ENCODE peak calls at places on chromosome X, in eight cellular contexts. Z is SK-N-SH, N is GM23338, S is K562, C is HepG2, L is HCT116, D is H1, R is GM12878. V is an unnamed sample.

GRCh38 chrX:153765138-153766079 is 1.4 kb downstream of the PLXNB3 start:
- DNase-seq in Z (peak; percentile 82), N (no peak), S (peak; percentile 75), C (peak; percentile 33), L (no peak), D (no peak), R (no peak), V (peak; percentile 52)

GRCh38 chrX:119008122-119008744 is 33.8 kb downstream of the LONRF3 start:
- DNase-seq in Z (peak; percentile 43), N (peak; percentile 49), S (peak; percentile 40), C (peak; percentile 6), L (no peak), D (no peak), R (no peak), V (peak; percentile 44)

GRCh38 chrX:37686348-37686736 is 751 bp downstream of the XK start:
- DNase-seq in Z (no peak), N (no peak), S (no peak), C (no peak), L (no peak), D (no peak), R (no peak), V (no peak)

GRCh38 chrX:22433292-22434070 is 160.8 kb downstream of the CBLL2 start:
- DNase-seq in Z (no peak), N (no peak), S (no peak), C (no peak), L (no peak), D (no peak), R (no peak), V (no peak)

GRCh38 chrX:48508400-48509244 is at the start of gene PORCN:
- DNase-seq in Z (peak; percentile 92), N (peak; percentile 79), S (peak; percentile 95), C (peak; percentile 35), L (no peak), D (no peak), R (peak; percentile 33), V (peak; percentile 60)

GRCh38 chrX:124211312-124211942 is 121.0 kb upstream of the TEX13D start:
- DNase-seq in Z (peak; percentile 17), N (peak; percentile 68), S (peak; percentile 17), C (peak; percentile 28), L (peak; percentile 8), D (no peak), R (no peak), V (peak; percentile 12)

GRCh38 chrX:25290132-25290531 is 274.4 kb upstream of the ARX start:
- DNase-seq in Z (peak; percentile 27), N (no peak), S (no peak), C (no peak), L (no peak), D (no peak), R (no peak), V (no peak)

GRCh38 chrX:21698274-21698673 is 40.1 kb upstream of the KLHL34 start:
- DNase-seq in Z (no peak), N (no peak), S (no peak), C (no peak), L (no peak), D (no peak), R (no peak), V (no peak)

GRCh38 chrX:102930990-102931756 is 5.9 kb upstream of the RAB40AL start:
- DNase-seq in Z (no peak), N (no peak), S (no peak), C (no peak), L (no peak), D (no peak), R (no peak), V (no peak)

GRCh38 chrX:17769701-17770269 is 32.5 kb downstream of the SCML1 start:
- DNase-seq in Z (no peak), N (no peak), S (no peak), C (no peak), L (no peak), D (no peak), R (no peak), V (no peak)

GRCh38 chrX:104310084-104310483 is 55.4 kb upstream of the ESX1 start:
- DNase-seq in Z (peak; percentile 7), N (no peak), S (no peak), C (no peak), L (no peak), D (no peak), R (no peak), V (peak; percentile 39)

GRCh38 chrX:16827225-16827624 is 41.0 kb downstream of the TXLNG start:
- DNase-seq in Z (no peak), N (no peak), S (no peak), C (no peak), L (no peak), D (no peak), R (no peak), V (peak; percentile 22)

GRCh38 chrX:10350991-10351390 is 194.2 kb downstream of the CLCN4 start:
- DNase-seq in Z (no peak), N (no peak), S (no peak), C (no peak), L (no peak), D (no peak), R (no peak), V (no peak)

GRCh38 chrX:134894373-134894895 is 96.4 kb upstream of the SMIM10 start:
- DNase-seq in Z (no peak), N (no peak), S (no peak), C (no peak), L (no peak), D (no peak), R (no peak), V (no peak)

GRCh38 chrX:85024044-85024443 is 20.4 kb downstream of the APOOL start:
- DNase-seq in Z (no peak), N (no peak), S (no peak), C (no peak), L (no peak), D (no peak), R (no peak), V (no peak)

DNA sequence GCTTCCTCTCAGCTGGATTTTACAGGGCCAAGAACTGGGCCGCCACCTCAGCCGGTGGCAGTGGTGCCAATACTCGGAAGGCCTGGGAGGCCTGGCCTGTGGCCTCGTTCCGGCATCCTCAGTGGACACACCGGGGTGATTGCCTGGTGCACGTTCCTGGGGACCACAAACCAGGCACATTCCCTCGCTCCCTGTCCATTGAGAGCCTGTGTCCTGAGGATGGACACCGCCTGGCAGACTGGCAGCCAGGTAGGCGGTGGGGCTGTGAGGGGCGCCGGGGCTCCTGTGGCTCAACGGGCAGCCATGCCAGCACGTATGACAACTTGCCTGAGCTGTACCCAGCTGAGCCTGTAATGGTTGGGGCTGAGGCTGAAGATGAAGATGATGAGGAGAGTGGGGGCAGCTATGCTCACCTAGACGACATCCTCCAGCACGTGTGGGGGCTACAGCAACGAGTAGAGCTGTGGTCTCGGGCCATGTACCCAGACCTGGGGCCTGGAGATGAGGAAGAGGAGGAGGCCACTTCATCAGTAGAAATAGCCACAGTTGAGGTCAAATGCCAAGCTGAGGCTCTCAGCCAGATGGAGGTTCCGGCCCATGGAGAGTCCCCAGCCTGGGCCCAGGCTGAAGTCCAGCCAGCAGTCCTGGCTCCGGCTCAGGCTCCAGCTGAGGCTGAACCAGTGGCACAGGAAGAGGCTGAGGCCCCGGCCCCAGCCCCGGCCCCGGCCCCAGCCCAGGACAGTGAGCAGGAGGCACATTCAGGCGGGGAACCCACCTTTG is 70.4 kb downstream of the STARD8 start:
- DNase-seq in Z (no peak), N (no peak), S (no peak), C (no peak), L (no peak), D (no peak), R (no peak), V (no peak)
- TF ChIP-seq POLR2AphosphoS5 in Z (no peak), N (no peak), S (no peak), C (no peak), L (no peak), D (no peak), R (no peak), V (no peak)

GRCh38 chrX:50448565-50448964 is 22.1 kb downstream of the DGKK start:
- DNase-seq in Z (no peak), N (peak; percentile 41), S (peak; percentile 25), C (peak; percentile 62), L (peak; percentile 69), D (no peak), R (no peak), V (no peak)

GRCh38 chrX:50447535-50447934 is 23.1 kb downstream of the DGKK start:
- DNase-seq in Z (no peak), N (no peak), S (no peak), C (peak; percentile 47), L (no peak), D (no peak), R (no peak), V (no peak)

GRCh38 chrX:50450324-50450723 is 20.3 kb downstream of the DGKK start:
- DNase-seq in Z (no peak), N (no peak), S (no peak), C (peak; percentile 46), L (no peak), D (no peak), R (no peak), V (no peak)

GRCh38 chrX:50456712-50457484 is 13.7 kb downstream of the DGKK start:
- DNase-seq in Z (no peak), N (no peak), S (no peak), C (no peak), L (no peak), D (no peak), R (no peak), V (no peak)

GRCh38 chrX:50452782-50453181 is 17.8 kb downstream of the DGKK start:
- DNase-seq in Z (no peak), N (no peak), S (no peak), C (no peak), L (no peak), D (no peak), R (no peak), V (no peak)
- H3K27me3 ChIP-seq in Z (no peaks in the 10 kb centered on the region), N (no peaks in the 10 kb centered on the region), S (no peaks in the 10 kb centered on the region), C (no peaks in the 10 kb centered on the region), L (no peaks in the 10 kb centered on the region), D (no peaks in the 10 kb centered on the region), R (no peaks in the 10 kb centered on the region), V (no peaks in the 10 kb centered on the region)

GRCh38 chrX:39773150-39773549 is 324.6 kb downstream of the BCOR start:
- DNase-seq in Z (no peak), N (no peak), S (no peak), C (no peak), L (no peak), D (no peak), R (no peak), V (no peak)

GRCh38 chrX:39773923-39774803 is 323.6 kb downstream of the BCOR start:
- DNase-seq in Z (no peak), N (no peak), S (no peak), C (no peak), L (no peak), D (no peak), R (no peak), V (peak; percentile 53)

GRCh38 chrX:39772057-39772832 is 325.5 kb downstream of the BCOR start:
- DNase-seq in Z (no peak), N (peak; percentile 71), S (peak; percentile 17), C (peak; percentile 81), L (no peak), D (peak; percentile 78), R (no peak), V (peak; percentile 44)

GRCh38 chrX:39777623-39778025 is 320.1 kb downstream of the BCOR start:
- DNase-seq in Z (no peak), N (no peak), S (no peak), C (no peak), L (no peak), D (no peak), R (no peak), V (no peak)

GRCh38 chrX:39774804-39775112 is 323.0 kb downstream of the BCOR start:
- DNase-seq in Z (no peak), N (no peak), S (no peak), C (no peak), L (no peak), D (no peak), R (no peak), V (no peak)
- H3K4me2 ChIP-seq in Z (no peak overlapping the region), N (peak overlapping the region; percentile 27), S (no peak overlapping the region), C (peak overlapping the region; percentile 23), L (no peak overlapping the region), D (no peak overlapping the region), R (no peak overlapping the region), V (peak overlapping the region; percentile 31)

GRCh38 chrX:13763489-13763888 is 28.9 kb downstream of the OFD1 start:
- DNase-seq in Z (no peak), N (peak; percentile 21), S (no peak), C (no peak), L (no peak), D (no peak), R (no peak), V (no peak)
- TF ChIP-seq POLR2AphosphoS5 in Z (no peak), N (no peak), S (no peak), C (no peak), L (no peak), D (no peak), R (no peak), V (no peak)